ENCODE peak calls at places on chromosomes 6 and 20, in nine cellular contexts. Q, E, G, I, K, S, B, X and C are unnamed samples.

GRCh38 chr6:145032562-145032961 is 702.8 kb downstream of the EPM2A start:
- DNase-seq in Q (no peak), E (no peak), G (no peak), I (no peak), K (no peak), S (no peak), B (no peak), X (no peak), C (no peak)

GRCh38 chr6:32570363-32570905 is 19.2 kb downstream of the HLA-DRB1 start:
- DNase-seq in Q (no peak), E (no peak), G (no peak), I (no peak), K (no peak), S (no peak), B (no peak), X (no peak), C (no peak)

GRCh38 chr6:52514514-52514913 is 62.3 kb downstream of the TRAM2 start:
- DNase-seq in Q (peak), E (no peak), G (peak), I (peak), K (peak), S (peak), B (peak), X (no peak), C (no peak)

GRCh38 chr6:132320007-132320406 is 81.3 kb downstream of the MOXD1 start:
- DNase-seq in Q (no peak), E (no peak), G (no peak), I (peak), K (no peak), S (no peak), B (no peak), X (no peak), C (no peak)

GRCh38 chr20:2314759-2315439 is 19.1 kb downstream of the TGM3 start:
- DNase-seq in Q (peak), E (no peak), G (peak), I (peak), K (peak), S (peak), B (no peak), X (no peak), C (peak)

GRCh38 chr6:64683682-64684081 is 1023.3 kb downstream of the EYS start:
- DNase-seq in Q (no peak), E (no peak), G (peak), I (peak), K (no peak), S (no peak), B (no peak), X (no peak), C (no peak)

GRCh38 chr6:119255492-119255891 is 94.1 kb downstream of the MAN1A1 start:
- DNase-seq in Q (no peak), E (no peak), G (no peak), I (no peak), K (no peak), S (no peak), B (peak), X (no peak), C (no peak)

GRCh38 chr6:15413558-15414257 is 167.8 kb downstream of the JARID2 start:
- DNase-seq in Q (no peak), E (no peak), G (no peak), I (peak), K (peak), S (no peak), B (no peak), X (no peak), C (peak)

GRCh38 chr6:50899306-50899840 is 80.7 kb downstream of the TFAP2B start:
- DNase-seq in Q (no peak), E (no peak), G (peak), I (no peak), K (no peak), S (no peak), B (no peak), X (no peak), C (no peak)

GRCh38 chr6:2900821-2901644 is 2.1 kb downstream of the SERPINB9 start:
- DNase-seq in Q (no peak), E (no peak), G (no peak), I (peak), K (peak), S (no peak), B (peak), X (no peak), C (no peak)

GRCh38 chr6:3603443-3604130 is 146.7 kb upstream of the SLC22A23 start:
- DNase-seq in Q (no peak), E (no peak), G (no peak), I (peak), K (no peak), S (no peak), B (peak), X (no peak), C (no peak)

GRCh38 chr6:170490259-170490658 is 62.8 kb downstream of the PSMB1 start:
- DNase-seq in Q (no peak), E (no peak), G (no peak), I (no peak), K (no peak), S (no peak), B (no peak), X (no peak), C (no peak)

GRCh38 chr6:169905041-169905807 is 153.8 kb downstream of the ERMARD start:
- DNase-seq in Q (no peak), E (no peak), G (no peak), I (peak), K (peak), S (peak), B (no peak), X (no peak), C (no peak)

GRCh38 chr6:41548098-41548840 is 2.1 kb downstream of the FOXP4 start:
- DNase-seq in Q (no peak), E (no peak), G (no peak), I (no peak), K (no peak), S (no peak), B (peak), X (no peak), C (no peak)

GRCh38 chr6:52594216-52594615 is 17.4 kb upstream of the TRAM2 start:
- DNase-seq in Q (no peak), E (no peak), G (no peak), I (no peak), K (no peak), S (no peak), B (no peak), X (no peak), C (no peak)

GRCh38 chr20:38181971-38182370 is 16.9 kb upstream of the TGM2 start:
- DNase-seq in Q (no peak), E (no peak), G (no peak), I (no peak), K (no peak), S (no peak), B (no peak), X (no peak), C (no peak)

GRCh38 chr6:158631678-158632537 is 12.6 kb downstream of the DYNLT1 start:
- DNase-seq in Q (peak), E (no peak), G (no peak), I (peak), K (peak), S (peak), B (no peak), X (no peak), C (no peak)